ENCODE peak calls at places on chromosomes 3 and 15, in four cellular contexts. One of them, this sample, is unnamed.

GRCh38 chr3:37456270-37456708 is 281.9 kb upstream of the LRRFIP2 start:
- DNase-seq in neural crest cell: no peak
- DNase-seq in fibroblast of mammary gland: peak
- DNase-seq in NCI-H2107: no peak
- DNase-seq in this sample: peak

GRCh38 chr3:98613616-98614015 is 20.2 kb upstream of the CPOX start:
- DNase-seq in neural crest cell: no peak
- DNase-seq in fibroblast of mammary gland: no peak
- DNase-seq in NCI-H2107: no peak
- DNase-seq in this sample: no peak

GRCh38 chr15:48191574-48192225 is at the start of gene CTXN2:
- DNase-seq in neural crest cell: no peak
- DNase-seq in fibroblast of mammary gland: no peak
- DNase-seq in NCI-H2107: no peak
- DNase-seq in this sample: no peak

GRCh38 chr15:35444557-35445204 is 101.3 kb downstream of the DPH6 start:
- DNase-seq in neural crest cell: no peak
- DNase-seq in fibroblast of mammary gland: peak
- DNase-seq in NCI-H2107: no peak
- DNase-seq in this sample: peak

GRCh38 chr15:89971592-89971997 is 29.5 kb upstream of the ZNF710 start:
- DNase-seq in neural crest cell: peak
- DNase-seq in fibroblast of mammary gland: peak
- DNase-seq in NCI-H2107: no peak
- DNase-seq in this sample: peak

GRCh38 chr3:117898722-117899121 is 1135.9 kb downstream of the IGSF11 start:
- DNase-seq in neural crest cell: no peak
- DNase-seq in fibroblast of mammary gland: peak
- DNase-seq in NCI-H2107: no peak
- DNase-seq in this sample: peak

GRCh38 chr3:104992618-104993017 is 374.1 kb upstream of the ALCAM start:
- DNase-seq in neural crest cell: no peak
- DNase-seq in fibroblast of mammary gland: no peak
- DNase-seq in NCI-H2107: no peak
- DNase-seq in this sample: no peak

GRCh38 chr15:42549052-42549491 is 434 bp downstream of the HAUS2 start:
- DNase-seq in neural crest cell: no peak
- DNase-seq in fibroblast of mammary gland: peak
- DNase-seq in NCI-H2107: no peak
- DNase-seq in this sample: peak

GRCh38 chr15:69081310-69082004 is 67.0 kb downstream of the NOX5 start:
- DNase-seq in neural crest cell: no peak
- DNase-seq in fibroblast of mammary gland: peak
- DNase-seq in NCI-H2107: no peak
- DNase-seq in this sample: no peak

GRCh38 chr15:51189579-51190397 is 95.1 kb upstream of the TNFAIP8L3 start:
- DNase-seq in neural crest cell: no peak
- DNase-seq in fibroblast of mammary gland: no peak
- DNase-seq in NCI-H2107: no peak
- DNase-seq in this sample: no peak

GRCh38 chr3:168914662-168915061 is 748.9 kb downstream of the MECOM start:
- DNase-seq in neural crest cell: no peak
- DNase-seq in fibroblast of mammary gland: no peak
- DNase-seq in NCI-H2107: no peak
- DNase-seq in this sample: no peak

GRCh38 chr3:29889230-29889629 is 608.4 kb downstream of the RBMS3 start:
- DNase-seq in neural crest cell: no peak
- DNase-seq in fibroblast of mammary gland: peak
- DNase-seq in NCI-H2107: no peak
- DNase-seq in this sample: no peak

GRCh38 chr3:30521156-30521555 is 85.2 kb upstream of the TGFBR2 start:
- DNase-seq in neural crest cell: no peak
- DNase-seq in fibroblast of mammary gland: no peak
- DNase-seq in NCI-H2107: no peak
- DNase-seq in this sample: no peak

GRCh38 chr3:149376728-149377407 is 581 bp downstream of the TM4SF1 start:
- DNase-seq in neural crest cell: no peak
- DNase-seq in fibroblast of mammary gland: peak
- DNase-seq in NCI-H2107: no peak
- DNase-seq in this sample: no peak

GRCh38 chr3:143220745-143221144 is 101.2 kb downstream of the CHST2 start:
- DNase-seq in neural crest cell: no peak
- DNase-seq in fibroblast of mammary gland: no peak
- DNase-seq in NCI-H2107: no peak
- DNase-seq in this sample: no peak

GRCh38 chr3:71916747-71917369 is 131.9 kb upstream of the PROK2 start:
- DNase-seq in neural crest cell: no peak
- DNase-seq in fibroblast of mammary gland: peak
- DNase-seq in NCI-H2107: no peak
- DNase-seq in this sample: no peak

GRCh38 chr15:33680336-33680735 is 288.0 kb upstream of the CHRM5 start:
- DNase-seq in neural crest cell: no peak
- DNase-seq in fibroblast of mammary gland: no peak
- DNase-seq in NCI-H2107: no peak
- DNase-seq in this sample: no peak

GRCh38 chr3:61288446-61288845 is 37.2 kb upstream of the FHIT start:
- DNase-seq in neural crest cell: no peak
- DNase-seq in fibroblast of mammary gland: no peak
- DNase-seq in NCI-H2107: no peak
- DNase-seq in this sample: no peak

GRCh38 chr15:88491158-88491557 is 23.6 kb downstream of the MRPS11 start:
- DNase-seq in neural crest cell: no peak
- DNase-seq in fibroblast of mammary gland: no peak
- DNase-seq in NCI-H2107: no peak
- DNase-seq in this sample: no peak

GRCh38 chr15:75049392-75049791 is 26.0 kb downstream of the PPCDC start:
- DNase-seq in neural crest cell: no peak
- DNase-seq in fibroblast of mammary gland: no peak
- DNase-seq in NCI-H2107: peak
- DNase-seq in this sample: no peak

GRCh38 chr3:30004481-30004880 is 601.9 kb upstream of the TGFBR2 start:
- DNase-seq in neural crest cell: no peak
- DNase-seq in fibroblast of mammary gland: peak
- DNase-seq in NCI-H2107: no peak
- DNase-seq in this sample: no peak

GRCh38 chr15:58566029-58566428 is 134.2 kb downstream of the LIPC start:
- DNase-seq in neural crest cell: no peak
- DNase-seq in fibroblast of mammary gland: no peak
- DNase-seq in NCI-H2107: no peak
- DNase-seq in this sample: peak

GRCh38 chr3:190519886-190520285 is 6.0 kb downstream of the IL1RAP start:
- DNase-seq in neural crest cell: no peak
- DNase-seq in fibroblast of mammary gland: peak
- DNase-seq in NCI-H2107: no peak
- DNase-seq in this sample: no peak

GRCh38 chr3:193132247-193132646 is 108.8 kb upstream of the PLAAT1 start:
- DNase-seq in neural crest cell: no peak
- DNase-seq in fibroblast of mammary gland: peak
- DNase-seq in NCI-H2107: no peak
- DNase-seq in this sample: no peak

GRCh38 chr3:136576279-136577009 is 175.7 kb downstream of the STAG1 start:
- DNase-seq in neural crest cell: no peak
- DNase-seq in fibroblast of mammary gland: no peak
- DNase-seq in NCI-H2107: no peak
- DNase-seq in this sample: no peak

GRCh38 chr3:135228131-135228530 is 433.1 kb downstream of the EPHB1 start:
- DNase-seq in neural crest cell: no peak
- DNase-seq in fibroblast of mammary gland: no peak
- DNase-seq in NCI-H2107: no peak
- DNase-seq in this sample: no peak

GRCh38 chr3:13483988-13484695 is 4.0 kb downstream of the HDAC11 start:
- DNase-seq in neural crest cell: no peak
- DNase-seq in fibroblast of mammary gland: no peak
- DNase-seq in NCI-H2107: no peak
- DNase-seq in this sample: no peak

GRCh38 chr3:127716334-127716733 is 43.6 kb downstream of the ABTB1 start:
- DNase-seq in neural crest cell: no peak
- DNase-seq in fibroblast of mammary gland: no peak
- DNase-seq in NCI-H2107: no peak
- DNase-seq in this sample: no peak

GRCh38 chr3:37224879-37225278 is 50.5 kb upstream of the LRRFIP2 start:
- DNase-seq in neural crest cell: no peak
- DNase-seq in fibroblast of mammary gland: no peak
- DNase-seq in NCI-H2107: no peak
- DNase-seq in this sample: no peak

GRCh38 chr3:104635872-104636580 is 730.7 kb upstream of the ALCAM start:
- DNase-seq in neural crest cell: no peak
- DNase-seq in fibroblast of mammary gland: peak
- DNase-seq in NCI-H2107: no peak
- DNase-seq in this sample: no peak

GRCh38 chr15:48414015-48414414 is 82.8 kb downstream of the DUT start:
- DNase-seq in neural crest cell: no peak
- DNase-seq in fibroblast of mammary gland: peak
- DNase-seq in NCI-H2107: no peak
- DNase-seq in this sample: no peak

GRCh38 chr15:66780172-66780972 is 78.3 kb downstream of the SMAD6 start:
- DNase-seq in neural crest cell: no peak
- DNase-seq in fibroblast of mammary gland: peak
- DNase-seq in NCI-H2107: no peak
- DNase-seq in this sample: no peak